ENCODE peak calls at places on chromosomes 6 and 20, in nine cellular contexts. A is breast epithelium; S is fibroblast of pulmonary artery; X is lower leg skin; G is CD8-positive, alpha-beta memory T cell; D is fibroblast of mammary gland; Z is CD4-positive, alpha-beta memory T cell; Q is right lobe of liver; F is tibial artery. T is an unnamed sample.

GRCh38 chr6:158041370-158041769 is 59.7 kb downstream of the SYNJ2 start:
- DNase-seq in A (no peak), S (peak), X (no peak), G (peak), D (no peak), Z (no peak), Q (no peak), F (peak), T (no peak)

GRCh38 chr6:1535295-1535694 is 74.4 kb upstream of the FOXC1 start:
- DNase-seq in A (no peak), S (peak), X (no peak), G (peak), D (no peak), Z (peak), Q (no peak), F (no peak), T (no peak)

GRCh38 chr20:58584881-58585752 is 66.0 kb upstream of the STX16 start:
- DNase-seq in A (peak), S (peak), X (peak), G (no peak), D (peak), Z (no peak), Q (no peak), F (peak), T (no peak)

GRCh38 chr6:46684771-46685170 is 2.9 kb upstream of the TDRD6 start:
- DNase-seq in A (no peak), S (peak), X (no peak), G (no peak), D (peak), Z (no peak), Q (no peak), F (no peak), T (no peak)

GRCh38 chr6:136866872-136867416 is 44.6 kb downstream of the PEX7 start:
- DNase-seq in A (no peak), S (peak), X (no peak), G (no peak), D (peak), Z (no peak), Q (no peak), F (no peak), T (no peak)

GRCh38 chr6:143973097-143973979 is 34.7 kb downstream of the PLAGL1 start:
- DNase-seq in A (no peak), S (no peak), X (no peak), G (no peak), D (no peak), Z (no peak), Q (no peak), F (no peak), T (no peak)

GRCh38 chr6:121817141-121817540 is 381.7 kb downstream of the GJA1 start:
- DNase-seq in A (no peak), S (peak), X (no peak), G (no peak), D (no peak), Z (no peak), Q (no peak), F (no peak), T (no peak)

GRCh38 chr20:57380081-57380750 is 11.0 kb upstream of the RBM38 start:
- DNase-seq in A (no peak), S (no peak), X (peak), G (no peak), D (no peak), Z (no peak), Q (no peak), F (no peak), T (no peak)

GRCh38 chr20:56360133-56360898 is 1.5 kb downstream of the FAM210B start:
- DNase-seq in A (no peak), S (no peak), X (no peak), G (no peak), D (peak), Z (no peak), Q (peak), F (no peak), T (no peak)

GRCh38 chr6:155397172-155397705 is 58.4 kb downstream of the NOX3 start:
- DNase-seq in A (no peak), S (no peak), X (no peak), G (no peak), D (no peak), Z (no peak), Q (no peak), F (no peak), T (no peak)

GRCh38 chr20:23200914-23201313 is 114.8 kb upstream of the CD93 start:
- DNase-seq in A (no peak), S (peak), X (peak), G (no peak), D (peak), Z (no peak), Q (no peak), F (no peak), T (no peak)

GRCh38 chr6:1613631-1614447 is 4.1 kb downstream of the FOXC1 start:
- DNase-seq in A (no peak), S (peak), X (peak), G (no peak), D (no peak), Z (no peak), Q (no peak), F (peak), T (no peak)

GRCh38 chr6:159098636-159099106 is 53.9 kb upstream of the TAGAP start:
- DNase-seq in A (no peak), S (no peak), X (peak), G (peak), D (no peak), Z (peak), Q (no peak), F (no peak), T (peak)

GRCh38 chr20:25274481-25274880 is 26.6 kb downstream of the PYGB start:
- DNase-seq in A (peak), S (no peak), X (peak), G (peak), D (no peak), Z (no peak), Q (peak), F (peak), T (no peak)

GRCh38 chr20:53595018-53595378 is 1.4 kb upstream of the ZNF217 start:
- DNase-seq in A (no peak), S (no peak), X (no peak), G (no peak), D (no peak), Z (no peak), Q (no peak), F (no peak), T (no peak)

GRCh38 chr20:58053391-58054055 is 174.9 kb downstream of the ANKRD60 start:
- DNase-seq in A (no peak), S (no peak), X (peak), G (no peak), D (no peak), Z (no peak), Q (no peak), F (no peak), T (no peak)

GRCh38 chr6:50716887-50717509 is 3.7 kb downstream of the TFAP2D start:
- DNase-seq in A (no peak), S (peak), X (no peak), G (no peak), D (peak), Z (no peak), Q (no peak), F (no peak), T (no peak)

GRCh38 chr6:14910692-14911547 is 334.9 kb upstream of the JARID2 start:
- DNase-seq in A (no peak), S (peak), X (peak), G (no peak), D (peak), Z (peak), Q (peak), F (peak), T (no peak)

GRCh38 chr20:43514062-43514971 is 6.8 kb downstream of the L3MBTL1 start:
- DNase-seq in A (peak), S (peak), X (peak), G (peak), D (peak), Z (peak), Q (peak), F (peak), T (peak)

GRCh38 chr6:136980070-136980469 is 58.0 kb downstream of the SLC35D3 start:
- DNase-seq in A (no peak), S (no peak), X (no peak), G (no peak), D (no peak), Z (no peak), Q (no peak), F (no peak), T (no peak)

GRCh38 chr20:62952373-62953166 is at the start of gene SLC17A9:
- DNase-seq in A (no peak), S (peak), X (peak), G (peak), D (peak), Z (no peak), Q (peak), F (peak), T (no peak)

GRCh38 chr20:48308882-48309281 is 518.9 kb downstream of the PREX1 start:
- DNase-seq in A (no peak), S (no peak), X (no peak), G (no peak), D (no peak), Z (no peak), Q (no peak), F (no peak), T (no peak)

GRCh38 chr6:6395581-6396197 is 75.2 kb upstream of the F13A1 start:
- DNase-seq in A (no peak), S (no peak), X (no peak), G (no peak), D (no peak), Z (no peak), Q (no peak), F (no peak), T (no peak)

GRCh38 chr6:131063028-131063763 is at the start of gene EPB41L2:
- DNase-seq in A (peak), S (peak), X (peak), G (peak), D (peak), Z (peak), Q (peak), F (peak), T (peak)

GRCh38 chr20:23161244-23161875 is 75.2 kb upstream of the CD93 start:
- DNase-seq in A (no peak), S (no peak), X (no peak), G (no peak), D (peak), Z (no peak), Q (peak), F (peak), T (no peak)

GRCh38 chr6:111661541-111662041 is 55.9 kb upstream of the TRAF3IP2 start:
- DNase-seq in A (no peak), S (no peak), X (no peak), G (no peak), D (no peak), Z (no peak), Q (peak), F (no peak), T (no peak)

DNA sequence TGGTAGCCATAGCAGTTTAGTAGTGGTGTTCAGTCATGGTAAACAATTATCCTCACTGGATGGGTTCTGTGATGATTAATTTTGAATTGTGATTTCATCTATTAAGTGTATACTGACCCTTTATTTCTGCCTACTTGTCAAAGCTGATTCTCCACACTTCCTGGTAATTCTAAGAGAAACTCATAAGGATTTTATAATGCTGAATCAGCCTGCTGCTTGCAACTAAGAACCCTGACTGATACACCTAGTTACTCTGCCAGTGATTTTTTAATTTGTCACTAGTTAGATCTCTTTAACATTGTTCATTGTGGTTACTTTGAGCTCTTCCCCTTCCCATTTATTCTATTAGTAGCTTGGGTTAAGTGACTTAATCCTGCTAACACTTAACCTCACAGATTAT is 8.6 kb downstream of the CDC40 start:
- DNase-seq in A (no peak), S (no peak), X (no peak), G (no peak), D (peak), Z (no peak), Q (no peak), F (no peak), T (no peak)
- H3K4me3 ChIP-seq in A (no peak), S (no peak), X (no peak), G (no peak), D (no peak), Z (no peak), Q (no peak), F (no peak), T (no peak)

GRCh38 chr6:83708546-83708969 is 343 bp downstream of the SNAP91 start:
- DNase-seq in A (no peak), S (peak), X (no peak), G (no peak), D (no peak), Z (no peak), Q (no peak), F (no peak), T (no peak)

GRCh38 chr6:83711958-83712357 is 3.1 kb upstream of the SNAP91 start:
- DNase-seq in A (no peak), S (no peak), X (no peak), G (no peak), D (no peak), Z (no peak), Q (no peak), F (no peak), T (no peak)

GRCh38 chr6:83709748-83710050 is 798 bp upstream of the SNAP91 start:
- DNase-seq in A (no peak), S (no peak), X (no peak), G (no peak), D (no peak), Z (no peak), Q (no peak), F (no peak), T (no peak)

GRCh38 chr6:83708970-83709747 is at the start of gene SNAP91:
- DNase-seq in A (no peak), S (peak), X (no peak), G (no peak), D (no peak), Z (no peak), Q (no peak), F (no peak), T (no peak)

DNA sequence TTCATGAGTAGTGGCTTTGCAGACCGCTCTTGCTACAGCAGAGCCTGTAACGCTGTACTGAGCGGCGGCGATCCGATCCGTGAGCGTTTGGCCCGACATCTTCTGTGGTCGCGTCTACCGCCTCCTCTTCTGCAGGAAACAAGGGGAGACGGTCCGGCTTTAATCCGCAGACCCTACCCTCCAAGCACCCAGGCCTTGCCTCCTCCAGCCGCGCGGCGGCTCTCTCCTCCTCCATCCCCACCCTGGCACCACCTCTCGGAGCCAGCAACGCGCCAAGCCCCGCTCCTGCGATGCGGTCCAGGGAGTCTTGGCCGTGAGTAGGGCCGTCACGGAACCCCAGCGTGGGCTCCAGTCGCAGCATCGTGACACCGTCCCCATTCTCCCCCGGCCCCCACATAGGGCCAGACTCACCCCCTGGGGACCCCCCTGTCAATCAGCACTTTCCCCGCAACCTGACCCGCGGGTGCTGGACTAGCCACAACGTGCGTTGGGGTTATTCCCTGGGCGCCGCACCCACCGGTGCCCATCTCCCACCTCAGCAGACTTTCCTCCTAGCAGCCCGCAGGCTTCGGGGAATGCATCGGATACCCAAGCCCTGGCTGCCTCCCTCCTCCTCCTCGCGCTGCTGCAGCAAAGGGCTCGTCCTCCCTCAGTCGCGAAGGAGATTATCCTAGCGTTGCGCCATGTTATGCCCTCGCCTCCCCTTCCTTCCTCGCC is 914 bp downstream of the SNAP91 start:
- DNase-seq in A (no peak), S (peak), X (no peak), G (no peak), D (no peak), Z (no peak), Q (no peak), F (no peak), T (no peak)
- H3K4me3 ChIP-seq in A (peak), S (peak), X (peak), G (no peak), D (peak), Z (no peak), Q (no peak), F (peak), T (peak)

GRCh38 chr6:42342011-42342553 is 109.6 kb downstream of the TRERF1 start:
- DNase-seq in A (no peak), S (no peak), X (no peak), G (no peak), D (no peak), Z (no peak), Q (no peak), F (no peak), T (no peak)
- H3K4me3 ChIP-seq in A (no peak), S (no peak), X (no peak), G (no peak), D (no peak), Z (no peak), Q (no peak), F (no peak), T (no peak)

GRCh38 chr6:34696739-34697543 is at the start of gene ILRUN:
- DNase-seq in A (peak), S (peak), X (peak), G (peak), D (peak), Z (peak), Q (peak), F (peak), T (peak)

GRCh38 chr6:34695729-34696188 is 808 bp downstream of the ILRUN start:
- DNase-seq in A (no peak), S (no peak), X (no peak), G (no peak), D (no peak), Z (no peak), Q (no peak), F (no peak), T (no peak)

GRCh38 chr6:34697544-34697836 is 923 bp upstream of the ILRUN start:
- DNase-seq in A (no peak), S (no peak), X (no peak), G (no peak), D (no peak), Z (no peak), Q (no peak), F (no peak), T (no peak)

GRCh38 chr6:34696189-34696738 is 303 bp downstream of the ILRUN start:
- DNase-seq in A (peak), S (peak), X (peak), G (no peak), D (peak), Z (no peak), Q (peak), F (peak), T (no peak)

DNA sequence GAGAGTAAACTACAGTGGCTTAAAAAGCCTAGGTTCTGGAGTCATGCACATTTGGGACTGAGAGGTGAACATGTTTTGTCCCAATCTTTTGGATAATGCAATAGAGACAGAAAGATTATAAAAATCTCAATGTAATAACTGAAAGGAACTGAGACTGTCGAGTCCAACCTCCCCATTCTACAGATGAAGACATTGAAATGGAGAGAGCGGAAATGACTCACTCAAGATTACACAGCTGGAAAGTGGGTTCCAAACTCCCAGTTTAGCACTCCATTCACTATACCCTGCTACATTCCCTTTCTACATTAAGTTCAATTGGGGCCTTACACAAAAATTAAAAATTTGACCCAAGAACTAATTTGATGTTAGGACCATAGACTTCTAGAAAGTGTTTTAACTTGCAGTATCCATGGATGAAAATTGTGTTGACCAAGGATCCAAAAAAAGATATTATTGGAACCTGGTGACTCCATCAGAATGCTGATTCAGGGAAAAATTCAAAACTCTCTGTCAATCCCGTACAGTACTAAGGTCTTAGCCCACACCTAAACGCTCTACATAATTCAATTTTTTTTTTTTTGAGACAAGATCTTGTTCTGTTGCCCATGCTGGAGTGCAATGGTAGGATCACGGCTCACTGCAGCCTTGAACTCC is 1.5 kb upstream of the ILRUN start:
- DNase-seq in A (no peak), S (no peak), X (no peak), G (no peak), D (no peak), Z (no peak), Q (no peak), F (no peak), T (no peak)
- H3K4me3 ChIP-seq in A (no peak), S (no peak), X (no peak), G (peak), D (no peak), Z (no peak), Q (no peak), F (no peak), T (no peak)

DNA sequence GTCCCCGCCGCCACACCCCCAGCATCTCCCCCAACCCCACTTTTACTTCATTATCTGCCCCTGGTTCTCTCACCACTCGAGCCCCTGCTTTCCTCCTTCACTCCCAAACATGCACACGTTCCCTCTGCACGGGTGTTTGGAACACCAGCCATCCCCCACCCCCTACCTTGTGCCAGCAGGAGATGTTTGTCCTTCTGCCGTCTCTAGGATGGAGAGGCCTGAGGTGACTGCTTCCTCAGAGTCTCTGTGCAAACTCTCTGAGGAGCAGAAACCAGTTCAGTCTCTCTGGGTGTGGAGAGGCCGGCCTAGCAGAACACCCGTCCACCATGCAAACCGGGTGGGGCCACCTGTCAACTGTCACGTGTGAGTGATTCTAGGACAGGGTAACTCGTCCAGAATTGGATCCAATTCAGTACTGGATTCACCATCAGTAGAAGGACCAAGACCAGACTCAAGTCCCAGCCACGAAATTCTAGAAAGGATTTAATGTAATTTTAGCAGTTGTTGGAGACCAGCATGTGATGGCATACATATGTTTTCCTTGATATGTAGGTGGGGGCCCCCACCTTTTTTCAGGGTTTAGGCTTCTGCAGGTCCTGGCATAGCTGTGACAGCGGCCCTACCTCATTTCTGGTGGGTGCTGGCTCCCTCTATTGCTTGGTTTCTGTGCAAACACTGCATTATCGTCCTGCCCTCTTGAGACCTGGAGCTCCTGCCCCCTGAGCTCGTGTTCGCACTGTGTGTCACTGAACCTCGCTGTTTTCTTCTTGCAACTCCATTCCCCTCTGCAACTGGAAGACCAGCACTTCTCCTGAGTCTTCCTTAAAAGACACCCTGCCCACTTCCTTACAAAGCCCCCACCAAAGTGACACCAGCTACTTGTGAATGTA is at the start of gene RAET1E:
- DNase-seq in A (no peak), S (no peak), X (peak), G (no peak), D (no peak), Z (no peak), Q (no peak), F (peak), T (no peak)
- H3K4me3 ChIP-seq in A (peak), S (peak), X (no peak), G (no peak), D (peak), Z (no peak), Q (peak), F (peak), T (no peak)

GRCh38 chr20:45070932-45071632 is 29.8 kb downstream of the KCNS1 start:
- DNase-seq in A (no peak), S (peak), X (no peak), G (no peak), D (peak), Z (no peak), Q (no peak), F (no peak), T (no peak)
- H3K4me3 ChIP-seq in A (no peak), S (no peak), X (no peak), G (no peak), D (no peak), Z (no peak), Q (no peak), F (no peak), T (no peak)